ENCODE peak calls at places on chromosomes 7 and 10, in ten cellular contexts. B, J, H, K, R, N, M, O, Y and L are unnamed samples.

GRCh38 chr7:80218723-80219122 is 84.1 kb downstream of the GNAI1 start:
- DNase-seq in B (peak), J (peak), N (no peak), H (no peak), R (no peak), Y (peak), O (no peak), M (no peak), K (peak), L (no peak)

GRCh38 chr10:89283988-89284475 is 17.8 kb upstream of the IFIT2 start:
- DNase-seq in B (peak), H (peak), K (peak), O (no peak), R (no peak), N (no peak), M (no peak), Y (peak), J (peak), L (no peak)

GRCh38 chr7:107643407-107643806 is 17.2 kb upstream of the SLC26A4 start:
- DNase-seq in R (no peak), H (no peak), Y (no peak), J (peak), O (no peak), M (no peak), N (no peak), B (peak), K (peak), L (no peak)

GRCh38 chr7:17598846-17599245 is 300.4 kb downstream of the AHR start:
- DNase-seq in N (no peak), O (no peak), K (no peak), Y (no peak), M (no peak), J (no peak), B (peak), H (no peak), R (no peak), L (no peak)

GRCh38 chr10:92847185-92847864 is 995 bp upstream of the EXOC6 start:
- DNase-seq in B (peak), N (no peak), R (no peak), O (peak), Y (no peak), K (no peak), M (no peak), J (no peak), H (no peak), L (no peak)

GRCh38 chr10:101035916-101036702 is 5.1 kb downstream of the SFXN3 start:
- DNase-seq in B (no peak), J (no peak), R (no peak), M (no peak), N (no peak), O (no peak), H (no peak), Y (no peak), K (no peak), L (no peak)

GRCh38 chr7:70574970-70575799 is 556.8 kb upstream of the GALNT17 start:
- DNase-seq in N (no peak), O (no peak), Y (no peak), B (no peak), R (no peak), K (no peak), M (no peak), J (no peak), H (no peak), L (no peak)

GRCh38 chr7:94907420-94908203 is at the start of gene PPP1R9A:
- DNase-seq in R (peak), N (peak), B (peak), H (peak), K (no peak), J (peak), O (no peak), M (peak), Y (peak), L (no peak)

GRCh38 chr10:131889755-131890154 is 11.1 kb upstream of the PPP2R2D start:
- DNase-seq in B (no peak), O (no peak), J (no peak), R (no peak), N (no peak), Y (no peak), H (no peak), K (no peak), M (no peak), L (no peak)

GRCh38 chr10:99888623-99889022 is 106.2 kb downstream of the ABCC2 start:
- DNase-seq in B (peak), J (peak), M (no peak), K (peak), Y (peak), O (no peak), N (no peak), H (no peak), R (no peak), L (no peak)

GRCh38 chr7:134649231-134649775 is 2.6 kb downstream of the BPGM start:
- DNase-seq in J (no peak), O (no peak), M (no peak), K (no peak), Y (no peak), H (no peak), R (no peak), N (no peak), B (no peak), L (no peak)

GRCh38 chr10:75708060-75708459 is 276.6 kb downstream of the LRMDA start:
- DNase-seq in Y (no peak), M (no peak), R (no peak), B (no peak), N (no peak), H (no peak), K (no peak), O (no peak), J (no peak), L (no peak)

GRCh38 chr10:17041626-17042520 is 87.7 kb downstream of the CUBN start:
- DNase-seq in K (no peak), N (no peak), B (peak), M (no peak), J (no peak), Y (no peak), H (no peak), R (no peak), O (no peak), L (no peak)

GRCh38 chr7:46386428-46387399 is 465.6 kb upstream of the IGFBP3 start:
- DNase-seq in Y (no peak), O (no peak), N (no peak), H (no peak), R (no peak), M (no peak), J (peak), K (peak), B (peak), L (no peak)

GRCh38 chr7:121954803-121955202 is 81.8 kb downstream of the PTPRZ1 start:
- DNase-seq in M (no peak), N (no peak), K (peak), B (peak), Y (no peak), R (no peak), O (no peak), J (peak), H (no peak), L (no peak)

GRCh38 chr10:92181575-92181974 is 109.3 kb downstream of the CPEB3 start:
- DNase-seq in K (no peak), R (no peak), N (no peak), M (no peak), H (no peak), J (peak), B (no peak), Y (no peak), O (no peak), L (no peak)

GRCh38 chr7:73988197-73988596 is 39.8 kb upstream of the ELN start:
- DNase-seq in J (no peak), M (no peak), K (no peak), O (no peak), R (no peak), H (no peak), Y (no peak), N (no peak), B (no peak), L (no peak)

GRCh38 chr10:88841316-88842111 is 10.1 kb downstream of the ANKRD22 start:
- DNase-seq in B (no peak), K (no peak), Y (no peak), J (no peak), O (peak), N (no peak), H (no peak), M (no peak), R (no peak), L (no peak)

GRCh38 chr10:132385721-132386418 is 11.1 kb upstream of the PWWP2B start:
- DNase-seq in K (no peak), N (peak), O (no peak), J (no peak), H (peak), R (no peak), M (no peak), Y (no peak), B (no peak), L (peak)

GRCh38 chr10:5589963-5590511 is 65.3 kb downstream of the CALML3 start:
- DNase-seq in B (peak), J (no peak), Y (no peak), N (peak), O (no peak), R (no peak), K (peak), H (peak), M (no peak), L (no peak)

GRCh38 chr10:116796910-116797513 is 52.3 kb upstream of the ENO4 start:
- DNase-seq in Y (peak), J (peak), B (peak), O (peak), H (peak), K (peak), R (peak), M (peak), N (peak), L (no peak)

GRCh38 chr7:22587322-22587721 is 87.3 kb upstream of the STEAP1B start:
- DNase-seq in H (no peak), Y (no peak), J (no peak), M (no peak), R (no peak), N (no peak), K (peak), O (no peak), B (peak), L (no peak)

GRCh38 chr10:44382131-44382858 is 2.6 kb downstream of the CXCL12 start:
- DNase-seq in J (no peak), M (no peak), O (no peak), H (no peak), N (no peak), B (no peak), Y (peak), R (peak), K (peak), L (no peak)

GRCh38 chr10:28945959-28946358 is 268.6 kb downstream of the BAMBI start:
- DNase-seq in M (no peak), H (no peak), J (no peak), Y (no peak), K (no peak), O (no peak), B (no peak), R (no peak), N (no peak), L (no peak)

GRCh38 chr10:35396560-35397434 is 60.5 kb downstream of the CCNY start:
- DNase-seq in K (no peak), O (no peak), B (no peak), R (no peak), H (no peak), Y (no peak), M (no peak), N (no peak), J (no peak), L (no peak)

GRCh38 chr10:35399414-35400009 is 63.2 kb downstream of the CCNY start:
- DNase-seq in B (no peak), R (no peak), K (no peak), O (no peak), M (no peak), J (no peak), H (no peak), Y (no peak), N (no peak), L (no peak)

GRCh38 chr10:35398888-35399287 is 62.6 kb downstream of the CCNY start:
- DNase-seq in J (no peak), B (no peak), N (no peak), O (no peak), Y (no peak), K (no peak), M (no peak), R (no peak), H (no peak), L (no peak)

GRCh38 chr10:35397953-35398352 is 61.6 kb downstream of the CCNY start:
- DNase-seq in Y (no peak), J (no peak), R (no peak), B (no peak), K (no peak), H (no peak), O (no peak), M (no peak), N (no peak), L (no peak)

GRCh38 chr10:35398355-35398754 is 62.0 kb downstream of the CCNY start:
- DNase-seq in R (no peak), B (peak), Y (no peak), N (no peak), J (peak), H (no peak), O (no peak), M (no peak), K (peak), L (no peak)
- TF ChIP-seq CTCF in R (no peak), B (no peak), Y (no peak), N (no peak), J (no peak), H (no peak), O (no peak), M (no peak), K (no peak), L (no peak)

GRCh38 chr7:97149843-97150242 is 32.3 kb downstream of the SDHAF3 start:
- DNase-seq in N (no peak), J (peak), Y (no peak), R (no peak), M (no peak), H (no peak), B (peak), O (no peak), K (peak), L (no peak)

GRCh38 chr7:97145068-97145467 is 27.6 kb downstream of the SDHAF3 start:
- DNase-seq in R (no peak), N (no peak), H (no peak), B (peak), K (peak), J (peak), M (no peak), Y (no peak), O (no peak), L (no peak)
- TF ChIP-seq CTCF in R (peak), N (peak), H (no peak), B (peak), K (peak), J (peak), M (peak), Y (peak), O (peak), L (peak)

GRCh38 chr7:101625076-101625914 is 3.8 kb downstream of the MYL10 start:
- DNase-seq in J (no peak), N (no peak), M (no peak), O (no peak), K (no peak), R (no peak), H (no peak), B (peak), Y (no peak), L (no peak)
- TF ChIP-seq CTCF in J (peak), N (no peak), M (no peak), O (no peak), K (no peak), R (peak), H (no peak), B (no peak), Y (no peak), L (no peak)

GRCh38 chr7:142873871-142874270 is 11.7 kb downstream of the TRPV6 start:
- DNase-seq in H (no peak), K (no peak), B (no peak), M (no peak), O (no peak), R (no peak), N (no peak), J (no peak), Y (no peak), L (no peak)

GRCh38 chr7:142874837-142875236 is 10.7 kb downstream of the TRPV6 start:
- DNase-seq in M (no peak), J (no peak), N (no peak), O (no peak), B (no peak), R (no peak), H (no peak), K (no peak), Y (no peak), L (no peak)

GRCh38 chr7:142872106-142872675 is 13.4 kb downstream of the TRPV6 start:
- DNase-seq in J (no peak), K (no peak), O (peak), N (no peak), R (no peak), B (no peak), H (no peak), Y (no peak), M (no peak), L (peak)

GRCh38 chr7:142874409-142874808 is 11.1 kb downstream of the TRPV6 start:
- DNase-seq in N (no peak), M (no peak), O (no peak), J (no peak), K (no peak), B (no peak), R (no peak), Y (no peak), H (no peak), L (no peak)

GRCh38 chr7:142873281-142873784 is 12.2 kb downstream of the TRPV6 start:
- DNase-seq in O (peak), R (no peak), N (no peak), J (no peak), H (no peak), K (peak), M (no peak), Y (no peak), B (peak), L (peak)
- TF ChIP-seq CTCF in O (peak), R (peak), N (peak), J (peak), H (no peak), K (peak), M (no peak), Y (no peak), B (peak), L (peak)

GRCh38 chr7:438916-439315 is 80.7 kb downstream of the PDGFA start:
- DNase-seq in N (no peak), H (no peak), O (no peak), B (no peak), R (no peak), M (no peak), Y (no peak), J (no peak), K (no peak), L (no peak)
- TF ChIP-seq CTCF in N (no peak), H (no peak), O (no peak), B (no peak), R (no peak), M (no peak), Y (no peak), J (no peak), K (no peak), L (no peak)

GRCh38 chr7:50588937-50589336 is 23.7 kb upstream of the DDC start:
- DNase-seq in H (no peak), Y (no peak), M (no peak), K (no peak), R (peak), J (no peak), O (no peak), B (no peak), N (no peak), L (no peak)
- TF ChIP-seq CTCF in H (no peak), Y (no peak), M (no peak), K (peak), R (peak), J (no peak), O (peak), B (peak), N (no peak), L (peak)

GRCh38 chr10:86523348-86523747 is 1.8 kb upstream of the WAPL start:
- DNase-seq in B (peak), K (peak), O (no peak), M (peak), J (no peak), Y (no peak), H (no peak), R (no peak), N (no peak), L (no peak)
- TF ChIP-seq CTCF in B (peak), K (peak), O (no peak), M (peak), J (peak), Y (peak), H (no peak), R (peak), N (peak), L (no peak)

GRCh38 chr7:84113906-84114875 is 80.4 kb downstream of the SEMA3A start:
- DNase-seq in H (no peak), O (no peak), N (no peak), M (no peak), K (no peak), R (no peak), B (no peak), J (no peak), Y (no peak), L (no peak)

GRCh38 chr7:84111842-84112241 is 82.7 kb downstream of the SEMA3A start:
- DNase-seq in Y (no peak), B (no peak), R (no peak), H (no peak), M (no peak), K (no peak), N (no peak), J (no peak), O (no peak), L (no peak)

GRCh38 chr7:84110400-84110799 is 84.2 kb downstream of the SEMA3A start:
- DNase-seq in K (no peak), H (no peak), M (no peak), B (no peak), J (no peak), Y (no peak), N (no peak), O (no peak), R (no peak), L (no peak)

GRCh38 chr7:84112771-84113170 is 81.8 kb downstream of the SEMA3A start:
- DNase-seq in B (no peak), J (no peak), O (no peak), R (no peak), Y (no peak), H (no peak), M (no peak), K (peak), N (no peak), L (no peak)

GRCh38 chr7:84113286-84113685 is 81.3 kb downstream of the SEMA3A start:
- DNase-seq in R (no peak), M (no peak), Y (no peak), N (no peak), J (no peak), H (no peak), K (no peak), B (no peak), O (no peak), L (no peak)
- TF ChIP-seq CTCF in R (no peak), M (no peak), Y (no peak), N (no peak), J (no peak), H (no peak), K (no peak), B (no peak), O (no peak), L (no peak)

GRCh38 chr10:78436706-78437406 is 403.2 kb downstream of the RPS24 start:
- DNase-seq in Y (no peak), J (no peak), K (no peak), M (no peak), R (no peak), H (no peak), O (no peak), B (no peak), N (no peak), L (no peak)

GRCh38 chr10:78438907-78439809 is 405.5 kb downstream of the RPS24 start:
- DNase-seq in M (no peak), K (no peak), H (no peak), B (no peak), O (no peak), Y (no peak), R (no peak), N (no peak), J (no peak), L (no peak)

GRCh38 chr10:78437407-78437768 is 403.7 kb downstream of the RPS24 start:
- DNase-seq in O (no peak), Y (no peak), M (no peak), J (no peak), B (no peak), N (no peak), H (no peak), K (no peak), R (no peak), L (no peak)

GRCh38 chr10:78436223-78436575 is 402.5 kb downstream of the RPS24 start:
- DNase-seq in K (no peak), M (no peak), R (no peak), B (no peak), Y (no peak), J (no peak), O (no peak), H (no peak), N (no peak), L (no peak)

DNA sequence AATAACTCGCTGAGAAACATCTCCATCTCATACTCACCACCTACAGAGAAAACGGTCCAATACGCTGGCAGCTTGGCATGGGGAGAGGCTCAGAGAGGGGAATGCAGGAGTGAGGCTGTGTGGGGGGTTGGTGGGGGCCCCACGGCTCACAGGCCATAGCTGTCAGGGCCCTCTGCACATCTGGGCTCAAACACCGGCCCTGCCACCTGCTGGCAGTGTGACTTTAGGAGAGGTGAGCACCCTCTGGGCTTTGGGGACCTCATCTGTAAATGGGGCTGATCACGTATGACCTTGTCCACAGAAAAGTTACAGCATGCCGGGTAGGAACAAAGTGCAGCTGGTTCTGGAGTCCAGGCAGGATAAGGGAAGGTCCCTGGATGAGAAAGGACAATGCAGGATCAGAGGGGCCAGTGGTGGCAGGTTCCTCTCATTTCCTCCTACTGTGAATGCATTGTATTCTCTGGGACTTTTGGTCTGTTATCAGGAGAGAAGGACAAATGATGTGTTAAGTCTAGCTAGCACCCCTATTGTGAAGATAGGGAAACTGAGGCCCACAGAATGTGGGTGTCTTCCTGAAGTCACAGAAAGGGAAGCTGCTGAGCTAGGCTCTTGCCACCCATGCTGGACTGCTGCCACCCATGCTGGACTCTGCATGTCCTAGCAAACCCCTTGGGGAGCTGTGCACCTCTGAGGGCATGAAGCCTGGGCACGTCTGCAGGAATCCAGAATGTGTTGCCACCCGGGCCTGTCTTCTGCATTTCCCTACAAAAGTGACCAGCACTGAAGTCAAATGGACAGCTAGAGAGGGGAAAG is 404.6 kb downstream of the RPS24 start:
- DNase-seq in K (no peak), N (no peak), R (no peak), B (no peak), M (no peak), H (no peak), O (no peak), J (no peak), Y (no peak), L (no peak)
- TF ChIP-seq CTCF in K (peak), N (no peak), R (no peak), B (no peak), M (no peak), H (no peak), O (no peak), J (no peak), Y (no peak), L (no peak)